ENCODE peak calls at places on chromosomes 3 and 15, in six cellular contexts. One of them, this sample, is unnamed.

GRCh38 chr3:71088742-71089141 is 494.8 kb downstream of the FOXP1 start:
- DNase-seq in heart left ventricle: no peak
- DNase-seq in mucosa of descending colon: no peak
- DNase-seq in hepatocyte: no peak
- DNase-seq in CD4-positive, alpha-beta memory T cell: no peak
- DNase-seq in A549: no peak
- DNase-seq in this sample: no peak

GRCh38 chr15:38535451-38536200 is 29.0 kb downstream of the RASGRP1 start:
- DNase-seq in heart left ventricle: no peak
- DNase-seq in mucosa of descending colon: no peak
- DNase-seq in hepatocyte: no peak
- DNase-seq in CD4-positive, alpha-beta memory T cell: no peak
- DNase-seq in A549: no peak
- DNase-seq in this sample: peak; percentile 21

GRCh38 chr3:122974764-122975162 is 52.8 kb downstream of the SEMA5B start:
- DNase-seq in heart left ventricle: no peak
- DNase-seq in mucosa of descending colon: no peak
- DNase-seq in hepatocyte: peak; percentile 56
- DNase-seq in CD4-positive, alpha-beta memory T cell: no peak
- DNase-seq in A549: no peak
- DNase-seq in this sample: no peak

GRCh38 chr3:143208976-143209714 is 89.6 kb downstream of the CHST2 start:
- DNase-seq in heart left ventricle: no peak
- DNase-seq in mucosa of descending colon: no peak
- DNase-seq in hepatocyte: no peak
- DNase-seq in CD4-positive, alpha-beta memory T cell: no peak
- DNase-seq in A549: no peak
- DNase-seq in this sample: no peak

GRCh38 chr3:126483321-126483761 is 7.7 kb upstream of the ZXDC start:
- DNase-seq in heart left ventricle: peak; percentile 19
- DNase-seq in mucosa of descending colon: no peak
- DNase-seq in hepatocyte: no peak
- DNase-seq in CD4-positive, alpha-beta memory T cell: no peak
- DNase-seq in A549: no peak
- DNase-seq in this sample: no peak

GRCh38 chr3:42213417-42213816 is 52.6 kb downstream of the CCK start:
- DNase-seq in heart left ventricle: no peak
- DNase-seq in mucosa of descending colon: no peak
- DNase-seq in hepatocyte: no peak
- DNase-seq in CD4-positive, alpha-beta memory T cell: no peak
- DNase-seq in A549: no peak
- DNase-seq in this sample: no peak

GRCh38 chr15:101217446-101217845 is 34.4 kb downstream of the CHSY1 start:
- DNase-seq in heart left ventricle: no peak
- DNase-seq in mucosa of descending colon: no peak
- DNase-seq in hepatocyte: no peak
- DNase-seq in CD4-positive, alpha-beta memory T cell: no peak
- DNase-seq in A549: no peak
- DNase-seq in this sample: no peak

GRCh38 chr3:135987647-135988046 is 22.1 kb downstream of the PPP2R3A start:
- DNase-seq in heart left ventricle: no peak
- DNase-seq in mucosa of descending colon: no peak
- DNase-seq in hepatocyte: no peak
- DNase-seq in CD4-positive, alpha-beta memory T cell: no peak
- DNase-seq in A549: no peak
- DNase-seq in this sample: no peak

GRCh38 chr15:29126821-29127461 is 142.7 kb downstream of the NSMCE3 start:
- DNase-seq in heart left ventricle: peak; percentile 40
- DNase-seq in mucosa of descending colon: peak; percentile 36
- DNase-seq in hepatocyte: no peak
- DNase-seq in CD4-positive, alpha-beta memory T cell: no peak
- DNase-seq in A549: peak; percentile 23
- DNase-seq in this sample: no peak

GRCh38 chr15:88604381-88604951 is 16.7 kb upstream of the AEN start:
- DNase-seq in heart left ventricle: no peak
- DNase-seq in mucosa of descending colon: no peak
- DNase-seq in hepatocyte: no peak
- DNase-seq in CD4-positive, alpha-beta memory T cell: no peak
- DNase-seq in A549: no peak
- DNase-seq in this sample: no peak

GRCh38 chr3:88059380-88060160 is 515 bp downstream of the ZNF654 start:
- DNase-seq in heart left ventricle: no peak
- DNase-seq in mucosa of descending colon: no peak
- DNase-seq in hepatocyte: no peak
- DNase-seq in CD4-positive, alpha-beta memory T cell: peak; percentile 3
- DNase-seq in A549: no peak
- DNase-seq in this sample: no peak

GRCh38 chr15:84910928-84911623 is 26.6 kb downstream of the SLC28A1 start:
- DNase-seq in heart left ventricle: no peak
- DNase-seq in mucosa of descending colon: no peak
- DNase-seq in hepatocyte: no peak
- DNase-seq in CD4-positive, alpha-beta memory T cell: no peak
- DNase-seq in A549: no peak
- DNase-seq in this sample: peak; percentile 37

GRCh38 chr3:188126271-188126670 is 27.7 kb upstream of the LPP start:
- DNase-seq in heart left ventricle: no peak
- DNase-seq in mucosa of descending colon: no peak
- DNase-seq in hepatocyte: no peak
- DNase-seq in CD4-positive, alpha-beta memory T cell: no peak
- DNase-seq in A549: no peak
- DNase-seq in this sample: no peak

GRCh38 chr3:188721990-188722389 is 449.8 kb upstream of the TPRG1 start:
- DNase-seq in heart left ventricle: no peak
- DNase-seq in mucosa of descending colon: no peak
- DNase-seq in hepatocyte: no peak
- DNase-seq in CD4-positive, alpha-beta memory T cell: no peak
- DNase-seq in A549: no peak
- DNase-seq in this sample: no peak

GRCh38 chr3:65992106-65992505 is 46.6 kb downstream of the MAGI1 start:
- DNase-seq in heart left ventricle: no peak
- DNase-seq in mucosa of descending colon: no peak
- DNase-seq in hepatocyte: no peak
- DNase-seq in CD4-positive, alpha-beta memory T cell: no peak
- DNase-seq in A549: no peak
- DNase-seq in this sample: no peak

GRCh38 chr15:44207643-44208042 is 12.6 kb upstream of the FRMD5 start:
- DNase-seq in heart left ventricle: no peak
- DNase-seq in mucosa of descending colon: no peak
- DNase-seq in hepatocyte: no peak
- DNase-seq in CD4-positive, alpha-beta memory T cell: no peak
- DNase-seq in A549: no peak
- DNase-seq in this sample: no peak

GRCh38 chr15:75167588-75168076 is 34.0 kb upstream of the C15orf39 start:
- DNase-seq in heart left ventricle: no peak
- DNase-seq in mucosa of descending colon: no peak
- DNase-seq in hepatocyte: no peak
- DNase-seq in CD4-positive, alpha-beta memory T cell: no peak
- DNase-seq in A549: no peak
- DNase-seq in this sample: no peak

GRCh38 chr15:68053001-68053400 is 1.1 kb upstream of the PIAS1 start:
- DNase-seq in heart left ventricle: no peak
- DNase-seq in mucosa of descending colon: no peak
- DNase-seq in hepatocyte: no peak
- DNase-seq in CD4-positive, alpha-beta memory T cell: no peak
- DNase-seq in A549: no peak
- DNase-seq in this sample: no peak
- H3K9me3 ChIP-seq in heart left ventricle: no peaks in the 10 kb centered on the region
- H3K9me3 ChIP-seq in mucosa of descending colon: no peaks in the 10 kb centered on the region
- H3K9me3 ChIP-seq in hepatocyte: no peaks in the 10 kb centered on the region
- H3K9me3 ChIP-seq in CD4-positive, alpha-beta memory T cell: no peaks in the 10 kb centered on the region
- H3K9me3 ChIP-seq in A549: no peaks in the 10 kb centered on the region
- H3K9me3 ChIP-seq in this sample: no peaks in the 10 kb centered on the region

GRCh38 chr3:155239960-155240359 is 53.5 kb downstream of the STRIT1 start:
- DNase-seq in heart left ventricle: no peak
- DNase-seq in mucosa of descending colon: no peak
- DNase-seq in hepatocyte: no peak
- DNase-seq in CD4-positive, alpha-beta memory T cell: no peak
- DNase-seq in A549: no peak
- DNase-seq in this sample: no peak
- H3K9me3 ChIP-seq in heart left ventricle: no peaks in the 10 kb centered on the region
- H3K9me3 ChIP-seq in mucosa of descending colon: no peaks in the 10 kb centered on the region
- H3K9me3 ChIP-seq in hepatocyte: no peaks in the 10 kb centered on the region
- H3K9me3 ChIP-seq in CD4-positive, alpha-beta memory T cell: no peaks in the 10 kb centered on the region
- H3K9me3 ChIP-seq in A549: no peaks in the 10 kb centered on the region
- H3K9me3 ChIP-seq in this sample: peaks cover 7% of the 10 kb centered on the region

GRCh38 chr15:62264196-62264595 is 99.1 kb upstream of the C2CD4B start:
- DNase-seq in heart left ventricle: no peak
- DNase-seq in mucosa of descending colon: no peak
- DNase-seq in hepatocyte: no peak
- DNase-seq in CD4-positive, alpha-beta memory T cell: no peak
- DNase-seq in A549: no peak
- DNase-seq in this sample: no peak
- H3K9me3 ChIP-seq in heart left ventricle: peaks cover 42% of the 10 kb centered on the region
- H3K9me3 ChIP-seq in mucosa of descending colon: peaks cover 37% of the 10 kb centered on the region
- H3K9me3 ChIP-seq in hepatocyte: no peaks in the 10 kb centered on the region
- H3K9me3 ChIP-seq in CD4-positive, alpha-beta memory T cell: peaks cover 12% of the 10 kb centered on the region
- H3K9me3 ChIP-seq in A549: peaks cover 37% of the 10 kb centered on the region
- H3K9me3 ChIP-seq in this sample: peaks cover 16% of the 10 kb centered on the region

DNA sequence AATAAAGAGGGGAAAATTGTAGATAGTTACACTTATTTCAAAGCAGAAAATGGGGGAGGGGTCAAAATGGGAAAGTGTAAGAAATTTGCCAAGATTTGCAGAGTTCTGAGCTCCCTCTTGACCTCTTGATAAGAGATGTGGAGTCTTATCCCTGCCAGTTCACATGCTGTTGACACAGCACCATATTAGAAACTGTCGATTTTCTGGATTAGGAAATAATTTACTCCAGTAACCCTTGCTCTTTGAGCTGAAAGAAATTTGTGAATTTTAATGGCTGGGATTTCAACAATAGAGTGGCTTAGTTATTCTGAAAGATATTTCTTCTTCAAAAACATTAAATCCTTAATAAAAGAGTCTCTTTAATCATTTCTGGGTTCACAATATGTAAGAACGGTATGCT is 306.2 kb upstream of the CNTN4 start:
- DNase-seq in heart left ventricle: no peak
- DNase-seq in mucosa of descending colon: no peak
- DNase-seq in hepatocyte: no peak
- DNase-seq in CD4-positive, alpha-beta memory T cell: no peak
- DNase-seq in A549: no peak
- DNase-seq in this sample: no peak
- H3K9me3 ChIP-seq in heart left ventricle: no peaks in the 10 kb centered on the region
- H3K9me3 ChIP-seq in mucosa of descending colon: no peaks in the 10 kb centered on the region
- H3K9me3 ChIP-seq in hepatocyte: no peaks in the 10 kb centered on the region
- H3K9me3 ChIP-seq in CD4-positive, alpha-beta memory T cell: no peaks in the 10 kb centered on the region
- H3K9me3 ChIP-seq in A549: peaks cover 4% of the 10 kb centered on the region
- H3K9me3 ChIP-seq in this sample: no peaks in the 10 kb centered on the region

This sample was measured in psoas muscle.